ENCODE peak calls at places on chromosome 9, in five cellular contexts. E is neural progenitor cell, B is MM.1S, M is H1, F is neuronal stem cell. W is an unnamed sample.

GRCh38 chr9:137304383-137305059 is 2.5 kb upstream of the NRARP start:
- DNase-seq in E (peak; percentile 27), B (no peak), M (no peak), F (no peak), W (no peak)

GRCh38 chr9:114718801-114719221 is 36.8 kb upstream of the TEX48 start:
- DNase-seq in E (no peak), B (no peak), M (no peak), F (no peak), W (no peak)

GRCh38 chr9:104429147-104429546 is 74.9 kb upstream of the OR13F1 start:
- DNase-seq in E (no peak), B (no peak), M (no peak), F (no peak), W (no peak)

GRCh38 chr9:75992480-75993206 is 102.2 kb downstream of the PCSK5 start:
- DNase-seq in E (no peak), B (no peak), M (no peak), F (no peak), W (no peak)

GRCh38 chr9:131264231-131264630 is 12.1 kb downstream of the FAM78A start:
- DNase-seq in E (no peak), B (no peak), M (peak; percentile 47), F (no peak), W (no peak)

GRCh38 chr9:105993921-105994715 is 299.8 kb downstream of the TMEM38B start:
- DNase-seq in E (no peak), B (no peak), M (no peak), F (no peak), W (no peak)

GRCh38 chr9:112764837-112765236 is 14.3 kb downstream of the SNX30 start:
- DNase-seq in E (peak; percentile 25), B (no peak), M (no peak), F (no peak), W (no peak)

GRCh38 chr9:18821794-18822193 is 211.2 kb downstream of the SAXO1 start:
- DNase-seq in E (no peak), B (no peak), M (no peak), F (no peak), W (no peak)

GRCh38 chr9:76162751-76163500 is 231.3 kb downstream of the RFK start:
- DNase-seq in E (no peak), B (no peak), M (no peak), F (no peak), W (peak; percentile 33)

GRCh38 chr9:132757031-132757430 is 86.8 kb downstream of the GTF3C4 start:
- DNase-seq in E (no peak), B (no peak), M (no peak), F (no peak), W (no peak)

GRCh38 chr9:27473135-27473534 is 51.0 kb upstream of the IFNK start:
- DNase-seq in E (peak; percentile 21), B (no peak), M (no peak), F (no peak), W (peak; percentile 28)

GRCh38 chr9:37706290-37706689 is 47.3 kb upstream of the TRMT10B start:
- DNase-seq in E (no peak), B (no peak), M (no peak), F (no peak), W (peak; percentile 0)

GRCh38 chr9:113612828-113613227 is 149.3 kb downstream of the RGS3 start:
- DNase-seq in E (no peak), B (no peak), M (no peak), F (no peak), W (no peak)

GRCh38 chr9:131591845-131592208 is 46.5 kb downstream of the PRRT1B start:
- DNase-seq in E (no peak), B (no peak), M (no peak), F (no peak), W (no peak)

GRCh38 chr9:105608685-105609598 is 51.0 kb downstream of the FKTN start:
- DNase-seq in E (peak; percentile 79), B (peak; percentile 71), M (no peak), F (peak; percentile 31), W (peak; percentile 82)

GRCh38 chr9:136726631-136727191 is 14.3 kb downstream of the DIPK1B start:
- DNase-seq in E (peak; percentile 69), B (peak; percentile 42), M (no peak), F (no peak), W (peak; percentile 53)

GRCh38 chr9:85521331-85522197 is 220.2 kb downstream of the AGTPBP1 start:
- DNase-seq in E (no peak), B (no peak), M (no peak), F (no peak), W (no peak)

GRCh38 chr9:26310294-26310693 is 582.3 kb downstream of the CAAP1 start:
- DNase-seq in E (no peak), B (no peak), M (no peak), F (no peak), W (peak; percentile 53)

GRCh38 chr9:112110773-112111106 is 64.4 kb downstream of the SUSD1 start:
- DNase-seq in E (no peak), B (no peak), M (no peak), F (no peak), W (no peak)

GRCh38 chr9:73133042-73133651 is 18.5 kb upstream of the ANXA1 start:
- DNase-seq in E (no peak), B (peak; percentile 24), M (no peak), F (no peak), W (no peak)

GRCh38 chr9:73132034-73132776 is 19.5 kb upstream of the ANXA1 start:
- DNase-seq in E (peak; percentile 60), B (peak; percentile 89), M (no peak), F (peak; percentile 30), W (peak; percentile 91)

GRCh38 chr9:73131376-73131775 is 20.3 kb upstream of the ANXA1 start:
- DNase-seq in E (no peak), B (no peak), M (no peak), F (no peak), W (peak; percentile 23)

GRCh38 chr9:73135394-73135793 is 16.3 kb upstream of the ANXA1 start:
- DNase-seq in E (no peak), B (no peak), M (no peak), F (no peak), W (no peak)

GRCh38 chr9:73133921-73134407 is 17.7 kb upstream of the ANXA1 start:
- DNase-seq in E (no peak), B (peak; percentile 55), M (no peak), F (no peak), W (peak; percentile 15)
- H3K4me3 ChIP-seq in E (no peak overlapping the region), B (no peak overlapping the region), M (no peak overlapping the region), F (no peak overlapping the region), W (no peak overlapping the region)

DNA sequence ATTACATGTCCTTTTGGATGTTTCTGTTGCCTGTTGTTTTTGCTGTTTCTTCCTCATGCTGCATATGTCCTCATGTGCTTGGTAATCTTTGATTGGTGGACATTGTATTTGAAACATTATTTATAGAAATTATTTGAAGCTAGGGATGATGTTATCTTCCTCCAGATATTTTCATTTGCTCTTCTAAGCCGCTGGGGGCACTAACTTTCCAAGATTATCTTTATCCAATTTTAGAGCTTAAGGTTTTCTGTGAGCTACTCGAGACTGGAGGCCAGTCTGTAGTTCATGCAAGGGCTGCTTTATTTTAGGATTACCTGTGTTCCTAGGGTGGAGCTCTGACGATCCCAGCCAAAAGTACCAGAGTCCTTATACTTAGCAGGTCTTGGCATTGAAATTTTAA is 40.9 kb downstream of the STX17 start:
- DNase-seq in E (no peak), B (no peak), M (no peak), F (no peak), W (no peak)
- H3K9ac ChIP-seq in E (no peak overlapping the region), B (no peak overlapping the region), M (no peak overlapping the region), F (no peak overlapping the region), W (no peak overlapping the region)

DNA sequence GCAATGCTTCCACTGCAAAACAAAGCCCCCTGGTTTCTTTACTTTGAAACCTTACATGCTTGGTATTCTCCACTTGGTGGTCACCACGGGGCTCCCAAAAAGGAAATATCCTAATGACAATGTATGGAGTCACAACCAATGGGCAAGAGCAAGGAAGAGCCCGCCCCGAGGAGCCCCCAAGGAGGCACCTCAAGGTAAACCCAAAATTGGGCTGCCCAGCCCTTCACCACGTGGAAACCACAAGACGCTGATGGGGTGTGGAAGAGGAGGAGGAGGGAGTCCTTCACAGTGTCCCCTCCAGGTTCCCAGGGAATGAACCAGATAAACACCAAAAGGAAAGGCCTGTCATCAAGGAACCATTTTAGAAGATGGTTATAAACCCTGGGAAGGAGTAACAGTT is 3.8 kb downstream of the ROR2 start:
- DNase-seq in E (no peak), B (no peak), M (no peak), F (no peak), W (no peak)
- H3K27me3 ChIP-seq in E (peaks cover 10% of the 10 kb centered on the region), B (no peaks in the 10 kb centered on the region), M (peaks cover 5% of the 10 kb centered on the region), F (no peaks in the 10 kb centered on the region), W (no peaks in the 10 kb centered on the region)

DNA sequence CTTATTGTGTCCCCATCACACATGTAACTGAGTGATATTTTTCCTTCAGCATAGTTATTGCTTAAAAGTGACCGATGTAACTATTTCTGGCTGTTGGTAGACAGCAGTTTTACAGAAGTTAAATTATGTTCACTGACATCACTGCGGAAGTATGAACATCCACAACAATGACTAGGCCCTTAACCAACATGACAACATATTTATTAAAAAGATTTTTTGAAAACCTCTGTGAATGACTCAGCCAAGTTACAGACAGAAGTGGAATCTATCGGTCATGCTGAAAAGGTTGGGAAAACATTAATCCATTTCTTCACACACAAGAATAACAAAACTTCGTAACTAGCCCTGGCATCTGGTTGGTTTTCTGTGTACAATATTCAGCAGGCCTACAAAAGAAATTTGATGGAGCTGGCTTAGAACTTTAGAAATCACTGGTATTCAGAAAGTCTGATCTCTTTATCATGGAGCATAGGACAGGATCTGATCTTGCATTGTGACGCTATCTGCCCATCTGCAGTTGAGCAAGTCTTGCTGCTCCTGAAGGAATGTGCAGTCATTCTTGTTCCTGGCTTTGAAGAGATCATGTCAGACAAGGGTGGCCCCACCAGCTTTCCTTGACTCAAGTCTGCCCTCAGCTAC is 6.5 kb downstream of the GLIS3 start:
- DNase-seq in E (peak; percentile 23), B (no peak), M (no peak), F (no peak), W (peak; percentile 93)
- H3K4me3 ChIP-seq in E (no peak overlapping the region), B (no peak overlapping the region), M (no peak overlapping the region), F (no peak overlapping the region), W (peak overlapping the region; percentile 53)

DNA sequence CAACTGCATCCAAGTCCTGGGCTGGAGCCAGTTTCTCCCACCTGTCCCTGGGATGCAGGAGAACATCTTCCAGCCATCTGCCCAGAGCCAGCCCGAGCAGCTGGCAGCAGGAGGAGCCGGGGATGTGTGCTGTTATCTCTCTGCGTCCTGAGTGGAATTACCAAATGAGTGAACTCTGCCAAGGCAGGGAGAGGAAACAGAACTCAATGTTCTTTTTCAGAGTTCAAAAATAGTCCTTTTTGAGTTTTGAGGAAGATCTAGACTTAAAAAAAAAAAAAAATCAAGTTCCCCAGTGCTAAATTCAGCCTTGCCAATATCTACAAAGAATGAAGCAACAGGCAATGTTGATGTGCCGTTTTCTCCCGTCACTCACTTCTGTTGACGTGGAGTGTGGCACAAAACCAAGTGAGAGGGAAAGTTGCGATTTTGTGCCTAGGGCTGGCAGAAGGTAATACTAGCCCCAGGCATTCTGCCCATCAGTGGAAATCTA is 56.2 kb downstream of the TMOD1 start:
- DNase-seq in E (no peak), B (no peak), M (no peak), F (no peak), W (no peak)
- H3K9ac ChIP-seq in E (no peak overlapping the region), B (no peak overlapping the region), M (no peak overlapping the region), F (no peak overlapping the region), W (peak overlapping the region; percentile 41)

W was measured in adipocyte.